ENCODE peak calls at places on chromosome 15, in four cellular contexts. One of them, this sample, is unnamed.
A peak's percentile ranks its signal among the peaks of the same experiment; 100 is the strongest.

GRCh38 chr15:64807051-64807749 is 18.2 kb downstream of the PIF1 start:
- DNase-seq in sciatic nerve: no peak
- DNase-seq in glutamatergic neuron: no peak
- DNase-seq in NCI-H774: no peak
- DNase-seq in this sample: no peak

GRCh38 chr15:68559342-68560310 is 19.2 kb upstream of the CORO2B start:
- DNase-seq in sciatic nerve: peak; percentile 88
- DNase-seq in glutamatergic neuron: peak; percentile 88
- DNase-seq in NCI-H774: peak; percentile 57
- DNase-seq in this sample: peak; percentile 77

GRCh38 chr15:31271224-31271635 is 55.4 kb upstream of the KLF13 start:
- DNase-seq in sciatic nerve: no peak
- DNase-seq in glutamatergic neuron: no peak
- DNase-seq in NCI-H774: no peak
- DNase-seq in this sample: no peak

GRCh38 chr15:57667171-57667924 is 39.2 kb upstream of the POLR2M start:
- DNase-seq in sciatic nerve: no peak
- DNase-seq in glutamatergic neuron: no peak
- DNase-seq in NCI-H774: no peak
- DNase-seq in this sample: no peak

GRCh38 chr15:23857028-23857641 is 170.0 kb upstream of the NDN start:
- DNase-seq in sciatic nerve: peak; percentile 63
- DNase-seq in glutamatergic neuron: peak; percentile 82
- DNase-seq in NCI-H774: peak; percentile 6
- DNase-seq in this sample: no peak

GRCh38 chr15:63502137-63502801 is 2.1 kb upstream of the USP3 start:
- DNase-seq in sciatic nerve: no peak
- DNase-seq in glutamatergic neuron: no peak
- DNase-seq in NCI-H774: no peak
- DNase-seq in this sample: no peak

GRCh38 chr15:38354321-38354929 is 99.5 kb upstream of the FAM98B start:
- DNase-seq in sciatic nerve: peak; percentile 70
- DNase-seq in glutamatergic neuron: peak; percentile 54
- DNase-seq in NCI-H774: peak; percentile 39
- DNase-seq in this sample: peak; percentile 40

GRCh38 chr15:69045810-69046209 is 31.3 kb downstream of the NOX5 start:
- DNase-seq in sciatic nerve: no peak
- DNase-seq in glutamatergic neuron: no peak
- DNase-seq in NCI-H774: no peak
- DNase-seq in this sample: no peak

GRCh38 chr15:93384886-93385285 is 295.9 kb upstream of the RGMA start:
- DNase-seq in sciatic nerve: no peak
- DNase-seq in glutamatergic neuron: no peak
- DNase-seq in NCI-H774: no peak
- DNase-seq in this sample: no peak

GRCh38 chr15:96183020-96183926 is 147.2 kb upstream of the NR2F2 start:
- DNase-seq in sciatic nerve: no peak
- DNase-seq in glutamatergic neuron: no peak
- DNase-seq in NCI-H774: no peak
- DNase-seq in this sample: no peak

GRCh38 chr15:78365931-78366330 is 25.8 kb downstream of the CRABP1 start:
- DNase-seq in sciatic nerve: peak; percentile 53
- DNase-seq in glutamatergic neuron: no peak
- DNase-seq in NCI-H774: no peak
- DNase-seq in this sample: no peak